ENCODE peak calls at places on chromosomes 7 and 10, in five cellular contexts. One of them, this sample, is unnamed.

GRCh38 chr7:25009271-25009670 is 29.3 kb upstream of the OSBPL3 start:
- DNase-seq in GM10248: no peak
- DNase-seq in HL-60: no peak
- DNase-seq in AG09309: peak
- DNase-seq in OCI-LY7: no peak
- DNase-seq in this sample: no peak

GRCh38 chr10:31833753-31834152 is 94.9 kb downstream of the ARHGAP12 start:
- DNase-seq in GM10248: no peak
- DNase-seq in HL-60: no peak
- DNase-seq in AG09309: no peak
- DNase-seq in OCI-LY7: no peak
- DNase-seq in this sample: no peak

GRCh38 chr7:103934508-103934907 is 55.0 kb downstream of the RELN start:
- DNase-seq in GM10248: no peak
- DNase-seq in HL-60: no peak
- DNase-seq in AG09309: no peak
- DNase-seq in OCI-LY7: no peak
- DNase-seq in this sample: no peak

GRCh38 chr10:96046546-96046945 is 3.2 kb downstream of the CCNJ start:
- DNase-seq in GM10248: no peak
- DNase-seq in HL-60: no peak
- DNase-seq in AG09309: no peak
- DNase-seq in OCI-LY7: no peak
- DNase-seq in this sample: no peak

GRCh38 chr7:132232394-132232793 is 343.9 kb downstream of the PLXNA4 start:
- DNase-seq in GM10248: no peak
- DNase-seq in HL-60: no peak
- DNase-seq in AG09309: no peak
- DNase-seq in OCI-LY7: no peak
- DNase-seq in this sample: no peak

GRCh38 chr7:323410-323809 is 33.4 kb downstream of the FOXL3 start:
- DNase-seq in GM10248: no peak
- DNase-seq in HL-60: no peak
- DNase-seq in AG09309: no peak
- DNase-seq in OCI-LY7: no peak
- DNase-seq in this sample: no peak

GRCh38 chr7:108146070-108146842 is 16.1 kb upstream of the LAMB4 start:
- DNase-seq in GM10248: peak
- DNase-seq in HL-60: peak
- DNase-seq in AG09309: peak
- DNase-seq in OCI-LY7: peak
- DNase-seq in this sample: no peak

GRCh38 chr7:78164459-78164858 is 365.9 kb downstream of the PHTF2 start:
- DNase-seq in GM10248: no peak
- DNase-seq in HL-60: no peak
- DNase-seq in AG09309: no peak
- DNase-seq in OCI-LY7: no peak
- DNase-seq in this sample: no peak

GRCh38 chr10:16853201-16853600 is 36.0 kb upstream of the RSU1 start:
- DNase-seq in GM10248: no peak
- DNase-seq in HL-60: no peak
- DNase-seq in AG09309: no peak
- DNase-seq in OCI-LY7: no peak
- DNase-seq in this sample: no peak

GRCh38 chr7:73560035-73560835 is 2.7 kb upstream of the BCL7B start:
- DNase-seq in GM10248: peak
- DNase-seq in HL-60: peak
- DNase-seq in AG09309: peak
- DNase-seq in OCI-LY7: no peak
- DNase-seq in this sample: no peak

GRCh38 chr10:6383099-6383812 is 180.5 kb downstream of the PFKFB3 start:
- DNase-seq in GM10248: no peak
- DNase-seq in HL-60: no peak
- DNase-seq in AG09309: peak
- DNase-seq in OCI-LY7: no peak
- DNase-seq in this sample: no peak

GRCh38 chr10:103888113-103888841 is 29.7 kb downstream of the STN1 start:
- DNase-seq in GM10248: peak
- DNase-seq in HL-60: peak
- DNase-seq in AG09309: peak
- DNase-seq in OCI-LY7: peak
- DNase-seq in this sample: peak

GRCh38 chr10:49594594-49594993 is 15.5 kb upstream of the SLC18A3 start:
- DNase-seq in GM10248: peak
- DNase-seq in HL-60: peak
- DNase-seq in AG09309: no peak
- DNase-seq in OCI-LY7: peak
- DNase-seq in this sample: peak

GRCh38 chr10:43965033-43965917 is 316.6 kb upstream of the ZNF32 start:
- DNase-seq in GM10248: no peak
- DNase-seq in HL-60: no peak
- DNase-seq in AG09309: peak
- DNase-seq in OCI-LY7: peak
- DNase-seq in this sample: no peak

GRCh38 chr10:110764378-110764777 is 107.3 kb upstream of the PDCD4 start:
- DNase-seq in GM10248: no peak
- DNase-seq in HL-60: no peak
- DNase-seq in AG09309: no peak
- DNase-seq in OCI-LY7: no peak
- DNase-seq in this sample: no peak

GRCh38 chr7:63012633-63013183 is 985.9 kb upstream of the ZNF722 start:
- DNase-seq in GM10248: no peak
- DNase-seq in HL-60: no peak
- DNase-seq in AG09309: no peak
- DNase-seq in OCI-LY7: no peak
- DNase-seq in this sample: no peak

GRCh38 chr7:5595545-5596045 is 172.0 kb upstream of the TNRC18 start:
- DNase-seq in GM10248: peak
- DNase-seq in HL-60: peak
- DNase-seq in AG09309: no peak
- DNase-seq in OCI-LY7: no peak
- DNase-seq in this sample: no peak

GRCh38 chr10:128324058-128324457 is 197.8 kb upstream of the MKI67 start:
- DNase-seq in GM10248: no peak
- DNase-seq in HL-60: no peak
- DNase-seq in AG09309: no peak
- DNase-seq in OCI-LY7: no peak
- DNase-seq in this sample: no peak

GRCh38 chr7:42527004-42527403 is 290.0 kb upstream of the GLI3 start:
- DNase-seq in GM10248: no peak
- DNase-seq in HL-60: no peak
- DNase-seq in AG09309: no peak
- DNase-seq in OCI-LY7: no peak
- DNase-seq in this sample: no peak

GRCh38 chr7:138338361-138338760 is 121.7 kb upstream of the TRIM24 start:
- DNase-seq in GM10248: no peak
- DNase-seq in HL-60: no peak
- DNase-seq in AG09309: no peak
- DNase-seq in OCI-LY7: no peak
- DNase-seq in this sample: no peak

GRCh38 chr10:52020702-52021101 is 293.4 kb upstream of the DKK1 start:
- DNase-seq in GM10248: no peak
- DNase-seq in HL-60: no peak
- DNase-seq in AG09309: no peak
- DNase-seq in OCI-LY7: no peak
- DNase-seq in this sample: no peak

GRCh38 chr10:97915761-97916160 is 66.1 kb downstream of the GOLGA7B start:
- DNase-seq in GM10248: no peak
- DNase-seq in HL-60: no peak
- DNase-seq in AG09309: no peak
- DNase-seq in OCI-LY7: no peak
- DNase-seq in this sample: no peak

GRCh38 chr10:120184547-120185337 is 272.3 kb upstream of the PLPP4 start:
- DNase-seq in GM10248: no peak
- DNase-seq in HL-60: no peak
- DNase-seq in AG09309: no peak
- DNase-seq in OCI-LY7: no peak
- DNase-seq in this sample: no peak

GRCh38 chr10:12834116-12834515 is 167.4 kb downstream of the CCDC3 start:
- DNase-seq in GM10248: no peak
- DNase-seq in HL-60: no peak
- DNase-seq in AG09309: no peak
- DNase-seq in OCI-LY7: no peak
- DNase-seq in this sample: no peak

GRCh38 chr7:70505468-70505867 is 626.5 kb upstream of the GALNT17 start:
- DNase-seq in GM10248: no peak
- DNase-seq in HL-60: no peak
- DNase-seq in AG09309: no peak
- DNase-seq in OCI-LY7: no peak
- DNase-seq in this sample: no peak

GRCh38 chr7:147519062-147519461 is 1071.5 kb upstream of the C7orf33 start:
- DNase-seq in GM10248: no peak
- DNase-seq in HL-60: no peak
- DNase-seq in AG09309: no peak
- DNase-seq in OCI-LY7: no peak
- DNase-seq in this sample: no peak

GRCh38 chr10:102497545-102497944 is 5.0 kb downstream of the ACTR1A start:
- DNase-seq in GM10248: no peak
- DNase-seq in HL-60: no peak
- DNase-seq in AG09309: no peak
- DNase-seq in OCI-LY7: no peak
- DNase-seq in this sample: no peak

GRCh38 chr7:12056977-12057376 is 154.1 kb upstream of the TMEM106B start:
- DNase-seq in GM10248: no peak
- DNase-seq in HL-60: no peak
- DNase-seq in AG09309: no peak
- DNase-seq in OCI-LY7: no peak
- DNase-seq in this sample: no peak

GRCh38 chr7:12064716-12065115 is 146.4 kb upstream of the TMEM106B start:
- DNase-seq in GM10248: no peak
- DNase-seq in HL-60: no peak
- DNase-seq in AG09309: no peak
- DNase-seq in OCI-LY7: no peak
- DNase-seq in this sample: no peak

GRCh38 chr7:12066561-12066960 is 144.5 kb upstream of the TMEM106B start:
- DNase-seq in GM10248: no peak
- DNase-seq in HL-60: no peak
- DNase-seq in AG09309: no peak
- DNase-seq in OCI-LY7: no peak
- DNase-seq in this sample: no peak

GRCh38 chr7:12066004-12066403 is 145.1 kb upstream of the TMEM106B start:
- DNase-seq in GM10248: no peak
- DNase-seq in HL-60: no peak
- DNase-seq in AG09309: no peak
- DNase-seq in OCI-LY7: no peak
- DNase-seq in this sample: no peak

GRCh38 chr7:12062062-12062461 is 149.0 kb upstream of the TMEM106B start:
- DNase-seq in GM10248: no peak
- DNase-seq in HL-60: no peak
- DNase-seq in AG09309: no peak
- DNase-seq in OCI-LY7: no peak
- DNase-seq in this sample: no peak
- TF ChIP-seq CTCF in GM10248: peak
- TF ChIP-seq CTCF in HL-60: no peak
- TF ChIP-seq CTCF in AG09309: peak
- TF ChIP-seq CTCF in OCI-LY7: peak
- TF ChIP-seq CTCF in this sample: no peak

GRCh38 chr7:16130127-16131110 is 290.9 kb downstream of the CRPPA start:
- DNase-seq in GM10248: no peak
- DNase-seq in HL-60: no peak
- DNase-seq in AG09309: peak
- DNase-seq in OCI-LY7: no peak
- DNase-seq in this sample: no peak
- TF ChIP-seq CTCF in GM10248: no peak
- TF ChIP-seq CTCF in HL-60: no peak
- TF ChIP-seq CTCF in AG09309: no peak
- TF ChIP-seq CTCF in OCI-LY7: no peak
- TF ChIP-seq CTCF in this sample: no peak

GRCh38 chr7:18573410-18574234 is 78.1 kb downstream of the HDAC9 start:
- DNase-seq in GM10248: no peak
- DNase-seq in HL-60: no peak
- DNase-seq in AG09309: no peak
- DNase-seq in OCI-LY7: peak
- DNase-seq in this sample: no peak

GRCh38 chr7:18574235-18574540 is 78.6 kb downstream of the HDAC9 start:
- DNase-seq in GM10248: no peak
- DNase-seq in HL-60: no peak
- DNase-seq in AG09309: no peak
- DNase-seq in OCI-LY7: no peak
- DNase-seq in this sample: no peak

GRCh38 chr7:18572885-18573284 is 77.3 kb downstream of the HDAC9 start:
- DNase-seq in GM10248: no peak
- DNase-seq in HL-60: no peak
- DNase-seq in AG09309: no peak
- DNase-seq in OCI-LY7: peak
- DNase-seq in this sample: no peak

GRCh38 chr7:18570441-18570840 is 74.9 kb downstream of the HDAC9 start:
- DNase-seq in GM10248: no peak
- DNase-seq in HL-60: no peak
- DNase-seq in AG09309: no peak
- DNase-seq in OCI-LY7: no peak
- DNase-seq in this sample: no peak

GRCh38 chr7:18570890-18571478 is 75.4 kb downstream of the HDAC9 start:
- DNase-seq in GM10248: no peak
- DNase-seq in HL-60: no peak
- DNase-seq in AG09309: peak
- DNase-seq in OCI-LY7: peak
- DNase-seq in this sample: no peak
- TF ChIP-seq CTCF in GM10248: peak
- TF ChIP-seq CTCF in HL-60: no peak
- TF ChIP-seq CTCF in AG09309: peak
- TF ChIP-seq CTCF in OCI-LY7: peak
- TF ChIP-seq CTCF in this sample: no peak

GRCh38 chr10:101446071-101446470 is 92.1 kb downstream of the BTRC start:
- DNase-seq in GM10248: no peak
- DNase-seq in HL-60: no peak
- DNase-seq in AG09309: no peak
- DNase-seq in OCI-LY7: no peak
- DNase-seq in this sample: no peak

GRCh38 chr10:101442456-101442800 is 88.5 kb downstream of the BTRC start:
- DNase-seq in GM10248: no peak
- DNase-seq in HL-60: no peak
- DNase-seq in AG09309: no peak
- DNase-seq in OCI-LY7: no peak
- DNase-seq in this sample: no peak

GRCh38 chr10:101444499-101444898 is 90.5 kb downstream of the BTRC start:
- DNase-seq in GM10248: no peak
- DNase-seq in HL-60: no peak
- DNase-seq in AG09309: no peak
- DNase-seq in OCI-LY7: no peak
- DNase-seq in this sample: no peak

GRCh38 chr10:101441539-101442455 is 87.8 kb downstream of the BTRC start:
- DNase-seq in GM10248: peak
- DNase-seq in HL-60: peak
- DNase-seq in AG09309: peak
- DNase-seq in OCI-LY7: peak
- DNase-seq in this sample: no peak

DNA sequence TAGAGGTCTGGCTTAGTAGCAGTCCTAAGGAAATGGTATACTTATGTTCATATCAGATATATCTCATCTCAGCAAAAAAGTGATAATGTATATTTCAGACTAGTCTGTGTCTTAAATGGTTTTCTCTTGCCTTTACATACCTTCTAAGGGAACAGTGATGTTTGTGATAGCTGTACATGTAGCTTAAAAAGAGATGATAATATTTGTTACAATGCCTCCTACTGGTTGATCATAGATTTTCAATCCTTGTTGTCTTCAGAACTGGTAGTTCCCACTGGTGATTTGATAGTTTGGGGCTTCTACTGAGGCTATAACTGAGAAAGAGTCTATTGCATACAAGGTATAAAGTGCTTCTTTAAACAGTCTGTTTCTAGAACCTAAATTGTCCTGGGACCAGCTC is 90.1 kb downstream of the BTRC start:
- DNase-seq in GM10248: no peak
- DNase-seq in HL-60: no peak
- DNase-seq in AG09309: no peak
- DNase-seq in OCI-LY7: peak
- DNase-seq in this sample: no peak
- TF ChIP-seq CTCF in GM10248: no peak
- TF ChIP-seq CTCF in HL-60: peak
- TF ChIP-seq CTCF in AG09309: peak
- TF ChIP-seq CTCF in OCI-LY7: peak
- TF ChIP-seq CTCF in this sample: no peak

This sample was measured in omental fat pad.